ENCODE peak calls at places on chromosome 13, in nine cellular contexts. K, H, R, S, U, N, Q, J and W are unnamed samples.

GRCh38 chr13:112760440-112760839 is 70.6 kb downstream of the ATP11A start:
- DNase-seq in K (no peak), H (no peak), R (no peak), S (no peak), U (no peak), N (no peak), Q (no peak), J (no peak), W (no peak)

GRCh38 chr13:114099918-114100445 is 32.4 kb downstream of the RASA3 start:
- DNase-seq in K (peak), H (no peak), R (peak), S (no peak), U (peak), N (peak), Q (no peak), J (no peak), W (peak)

GRCh38 chr13:70889163-70889562 is 780.9 kb upstream of the KLHL1 start:
- DNase-seq in K (no peak), H (no peak), R (no peak), S (no peak), U (no peak), N (no peak), Q (no peak), J (no peak), W (no peak)

GRCh38 chr13:51921790-51922740 is 60.3 kb downstream of the CCDC70 start:
- DNase-seq in K (no peak), H (no peak), R (no peak), S (no peak), U (no peak), N (no peak), Q (no peak), J (no peak), W (no peak)

GRCh38 chr13:99819962-99820361 is 151.6 kb downstream of the ZIC5 start:
- DNase-seq in K (no peak), H (no peak), R (no peak), S (no peak), U (no peak), N (no peak), Q (no peak), J (no peak), W (no peak)

GRCh38 chr13:33178197-33178699 is 107.3 kb downstream of the STARD13 start:
- DNase-seq in K (no peak), H (no peak), R (no peak), S (no peak), U (no peak), N (no peak), Q (no peak), J (no peak), W (no peak)

GRCh38 chr13:112172641-112173171 is 105.8 kb downstream of the SOX1 start:
- DNase-seq in K (no peak), H (no peak), R (no peak), S (no peak), U (no peak), N (no peak), Q (no peak), J (no peak), W (no peak)

GRCh38 chr13:30398601-30399072 is 23.7 kb upstream of the UBE2L5 start:
- DNase-seq in K (peak), H (no peak), R (no peak), S (no peak), U (no peak), N (no peak), Q (no peak), J (no peak), W (peak)

GRCh38 chr13:30872685-30873443 is 33.2 kb upstream of the MEDAG start:
- DNase-seq in K (peak), H (no peak), R (no peak), S (no peak), U (no peak), N (peak), Q (peak), J (no peak), W (peak)

GRCh38 chr13:91142572-91142971 is 204.9 kb upstream of the MIR17HG start:
- DNase-seq in K (no peak), H (no peak), R (no peak), S (no peak), U (no peak), N (no peak), Q (peak), J (no peak), W (no peak)

GRCh38 chr13:67355791-67356190 is 125.7 kb upstream of the PCDH9 start:
- DNase-seq in K (no peak), H (no peak), R (no peak), S (no peak), U (no peak), N (no peak), Q (no peak), J (no peak), W (no peak)

GRCh38 chr13:76885203-76886004 is 801 bp downstream of the KCTD12 start:
- DNase-seq in K (peak), H (peak), R (peak), S (peak), U (peak), N (peak), Q (peak), J (no peak), W (peak)

GRCh38 chr13:114004416-114005205 is 30.7 kb upstream of the C13orf46 start:
- DNase-seq in K (no peak), H (no peak), R (no peak), S (no peak), U (no peak), N (no peak), Q (no peak), J (no peak), W (peak)

GRCh38 chr13:46211116-46211515 is 612 bp upstream of the LRRC63 start:
- DNase-seq in K (peak), H (no peak), R (no peak), S (no peak), U (no peak), N (no peak), Q (no peak), J (no peak), W (no peak)

DNA sequence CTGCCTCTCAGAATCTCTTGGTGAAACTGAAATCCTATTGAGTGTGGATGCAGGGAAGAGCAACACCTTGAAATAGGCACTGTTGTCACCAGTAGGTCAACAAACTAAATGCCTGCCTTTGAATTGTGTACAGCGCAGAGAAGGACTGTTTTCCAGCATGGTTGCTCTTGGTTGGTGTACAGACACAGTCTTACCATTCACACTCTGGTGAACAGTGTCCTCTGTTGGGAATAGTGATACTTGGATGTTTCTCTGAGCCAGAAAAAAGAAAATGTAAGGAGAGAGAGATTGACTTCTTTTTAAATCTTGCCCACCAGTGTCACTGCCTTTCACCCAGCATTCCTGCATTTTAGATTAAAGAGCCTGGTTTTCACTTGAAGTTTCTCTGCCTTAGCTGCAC is 179.7 kb downstream of the STK24 start:
- DNase-seq in K (no peak), H (no peak), R (no peak), S (no peak), U (no peak), N (no peak), Q (no peak), J (no peak), W (no peak)
- TF ChIP-seq CTCF in K (no peak), H (no peak), R (peak), S (no peak), U (peak), N (peak), Q (no peak), J (peak), W (peak)

GRCh38 chr13:39601636-39602035 is 1.4 kb downstream of the LHFPL6 start:
- DNase-seq in K (no peak), H (no peak), R (no peak), S (no peak), U (no peak), N (no peak), Q (no peak), J (no peak), W (no peak)

GRCh38 chr13:39602277-39602613 is 748 bp downstream of the LHFPL6 start:
- DNase-seq in K (no peak), H (no peak), R (no peak), S (no peak), U (no peak), N (no peak), Q (no peak), J (no peak), W (no peak)

GRCh38 chr13:39602614-39603366 is at the start of gene LHFPL6:
- DNase-seq in K (peak), H (no peak), R (peak), S (peak), U (peak), N (peak), Q (peak), J (no peak), W (peak)

GRCh38 chr13:39599842-39600241 is 3.2 kb downstream of the LHFPL6 start:
- DNase-seq in K (no peak), H (no peak), R (no peak), S (no peak), U (no peak), N (no peak), Q (no peak), J (peak), W (no peak)

GRCh38 chr13:39600766-39601165 is 2.2 kb downstream of the LHFPL6 start:
- DNase-seq in K (no peak), H (no peak), R (no peak), S (no peak), U (no peak), N (no peak), Q (no peak), J (no peak), W (peak)
- TF ChIP-seq CTCF in K (no peak), H (no peak), R (peak), S (no peak), U (no peak), N (no peak), Q (no peak), J (peak), W (peak)

GRCh38 chr13:20353973-20354372 is 121.9 kb upstream of the GJB6 start:
- DNase-seq in K (no peak), H (no peak), R (no peak), S (no peak), U (no peak), N (no peak), Q (peak), J (peak), W (no peak)
- TF ChIP-seq CTCF in K (no peak), H (peak), R (peak), S (peak), U (no peak), N (no peak), Q (peak), J (peak), W (no peak)

GRCh38 chr13:110957181-110957884 is 42.5 kb upstream of the ANKRD10 start:
- DNase-seq in K (no peak), H (no peak), R (no peak), S (no peak), U (no peak), N (no peak), Q (peak), J (no peak), W (no peak)
- TF ChIP-seq CTCF in K (no peak), H (no peak), R (peak), S (no peak), U (no peak), N (no peak), Q (no peak), J (peak), W (no peak)

GRCh38 chr13:95745289-95745688 is 68.3 kb downstream of the DNAJC3 start:
- DNase-seq in K (no peak), H (no peak), R (peak), S (no peak), U (no peak), N (no peak), Q (no peak), J (no peak), W (no peak)
- TF ChIP-seq CTCF in K (no peak), H (no peak), R (no peak), S (no peak), U (no peak), N (no peak), Q (no peak), J (no peak), W (no peak)

DNA sequence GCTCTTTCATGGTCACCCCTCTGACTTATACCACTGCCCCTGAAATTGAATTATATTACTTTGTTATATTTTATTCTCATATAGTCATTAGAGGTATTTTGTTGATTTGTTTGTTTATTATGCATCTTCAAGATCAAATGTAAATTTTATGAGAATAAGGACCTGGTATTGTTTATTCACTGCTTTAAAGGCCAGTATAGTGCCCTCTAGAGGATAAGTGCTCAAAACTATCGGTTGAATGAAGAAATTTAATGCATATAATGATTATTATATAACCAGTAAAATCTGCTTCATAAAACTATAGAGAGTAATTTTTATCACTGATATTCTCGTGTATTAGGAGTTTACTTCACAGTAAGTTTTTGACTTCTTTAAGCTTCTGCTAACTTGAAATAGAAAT is 1401.9 kb downstream of the SLITRK1 start:
- DNase-seq in K (no peak), H (no peak), R (peak), S (no peak), U (no peak), N (no peak), Q (no peak), J (no peak), W (no peak)
- TF ChIP-seq CTCF in K (no peak), H (no peak), R (no peak), S (no peak), U (no peak), N (no peak), Q (peak), J (peak), W (no peak)

GRCh38 chr13:29106651-29107050 is 286.5 kb downstream of the MTUS2 start:
- DNase-seq in K (no peak), H (no peak), R (no peak), S (no peak), U (no peak), N (no peak), Q (no peak), J (no peak), W (no peak)

GRCh38 chr13:29103036-29103800 is 283.1 kb downstream of the MTUS2 start:
- DNase-seq in K (no peak), H (no peak), R (no peak), S (no peak), U (no peak), N (no peak), Q (no peak), J (no peak), W (no peak)

GRCh38 chr13:29110003-29110402 is 289.9 kb downstream of the MTUS2 start:
- DNase-seq in K (no peak), H (no peak), R (no peak), S (no peak), U (no peak), N (no peak), Q (no peak), J (no peak), W (no peak)

GRCh38 chr13:29104461-29104860 is 284.3 kb downstream of the MTUS2 start:
- DNase-seq in K (no peak), H (no peak), R (no peak), S (no peak), U (no peak), N (no peak), Q (no peak), J (no peak), W (no peak)

GRCh38 chr13:29105779-29106178 is 285.6 kb downstream of the MTUS2 start:
- DNase-seq in K (no peak), H (no peak), R (peak), S (no peak), U (no peak), N (no peak), Q (no peak), J (no peak), W (no peak)
- TF ChIP-seq CTCF in K (no peak), H (no peak), R (no peak), S (no peak), U (peak), N (no peak), Q (no peak), J (no peak), W (no peak)

GRCh38 chr13:62320129-62320724 is 904.6 kb upstream of the PCDH20 start:
- DNase-seq in K (no peak), H (no peak), R (peak), S (no peak), U (no peak), N (no peak), Q (peak), J (no peak), W (no peak)
- TF ChIP-seq CTCF in K (no peak), H (no peak), R (peak), S (peak), U (peak), N (no peak), Q (peak), J (no peak), W (peak)

GRCh38 chr13:53191091-53191490 is 162.5 kb downstream of the OLFM4 start:
- DNase-seq in K (no peak), H (no peak), R (peak), S (no peak), U (no peak), N (no peak), Q (no peak), J (no peak), W (no peak)

DNA sequence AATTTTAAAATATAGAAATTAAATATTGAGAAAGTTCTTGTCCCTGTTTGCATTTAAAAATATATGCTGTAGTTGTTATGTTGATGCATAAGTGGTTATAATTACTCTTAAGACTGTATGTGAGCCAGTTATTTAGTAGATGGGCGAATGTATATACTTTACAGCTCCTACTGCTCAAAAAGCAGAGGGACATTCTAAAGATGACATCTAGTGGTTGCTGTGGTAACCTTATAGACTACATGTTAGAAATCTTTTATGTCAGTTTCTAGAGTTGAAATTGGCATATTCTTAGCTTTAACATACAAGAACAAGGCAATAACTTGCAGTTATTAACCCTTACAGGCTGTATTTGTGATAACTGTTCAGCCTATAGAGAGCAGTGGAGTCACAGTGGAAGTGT is 160.5 kb downstream of the OLFM4 start:
- DNase-seq in K (no peak), H (no peak), R (no peak), S (no peak), U (no peak), N (no peak), Q (no peak), J (no peak), W (no peak)
- TF ChIP-seq CTCF in K (no peak), H (no peak), R (no peak), S (no peak), U (no peak), N (no peak), Q (no peak), J (no peak), W (no peak)